ENCODE peak calls at places on chromosomes 7 and 10, in seven cellular contexts. N is IMR-90, B is neuronal stem cell, I is mesenchymal stem cell, U is H1, L is H9, W is trophoblast cell. Y is an unnamed sample.

GRCh38 chr7:2307690-2308107 is 6.5 kb downstream of the SNX8 start:
- DNase-seq in U (no peak), N (no peak), B (no peak), W (peak), I (no peak), L (no peak), Y (no peak)

GRCh38 chr7:123210986-123211385 is 11.2 kb upstream of the SLC13A1 start:
- DNase-seq in L (no peak), W (no peak), B (no peak), U (no peak), N (no peak), I (no peak), Y (peak)

GRCh38 chr10:68598978-68599753 is 39.0 kb downstream of the TET1 start:
- DNase-seq in L (peak), U (no peak), I (peak), N (peak), B (no peak), W (peak), Y (peak)

GRCh38 chr7:148983220-148984146 is 44.8 kb downstream of the PDIA4 start:
- DNase-seq in N (peak), I (peak), U (peak), W (peak), L (peak), B (peak), Y (peak)

GRCh38 chr10:84244651-84245270 is at the start of gene RGR:
- DNase-seq in W (no peak), U (no peak), N (no peak), L (no peak), I (no peak), B (peak), Y (no peak)

GRCh38 chr7:34011711-34012110 is 106.4 kb downstream of the BMPER start:
- DNase-seq in I (no peak), L (no peak), N (no peak), W (no peak), B (no peak), U (no peak), Y (no peak)

GRCh38 chr10:75111906-75112703 is 649 bp downstream of the SAMD8 start:
- DNase-seq in W (peak), U (no peak), B (peak), L (peak), N (peak), I (peak), Y (peak)

GRCh38 chr7:106679153-106679931 is 18.4 kb upstream of the CCDC71L start:
- DNase-seq in B (no peak), L (no peak), U (no peak), W (peak), N (peak), I (peak), Y (peak)

GRCh38 chr10:121159670-121160069 is 308.5 kb downstream of the WDR11 start:
- DNase-seq in U (no peak), N (no peak), W (no peak), L (no peak), I (no peak), B (no peak), Y (no peak)

GRCh38 chr7:111090834-111091233 is at the start of gene LRRN3:
- DNase-seq in N (peak), I (peak), U (no peak), W (peak), B (no peak), L (peak), Y (no peak)

GRCh38 chr7:6346581-6346980 is 74.2 kb upstream of the CYTH3 start:
- DNase-seq in U (no peak), N (no peak), L (peak), I (no peak), W (no peak), B (no peak), Y (peak)

GRCh38 chr7:69166979-69167516 is 431.2 kb upstream of the AUTS2 start:
- DNase-seq in U (no peak), B (no peak), N (no peak), L (no peak), W (no peak), I (no peak), Y (no peak)

GRCh38 chr10:23191764-23192395 is at the start of gene PTF1A:
- DNase-seq in L (peak), I (no peak), U (no peak), B (no peak), N (no peak), W (no peak), Y (no peak)

GRCh38 chr7:38310601-38311057 is 37.2 kb upstream of the TARP start:
- DNase-seq in B (no peak), N (no peak), U (no peak), I (peak), W (no peak), L (no peak), Y (no peak)

GRCh38 chr10:116723428-116724281 is 18.7 kb downstream of the HSPA12A start:
- DNase-seq in N (no peak), I (no peak), B (no peak), W (no peak), L (no peak), U (no peak), Y (no peak)

GRCh38 chr10:83897626-83898025 is 241.7 kb upstream of the GHITM start:
- DNase-seq in L (no peak), U (no peak), N (no peak), W (no peak), B (no peak), I (no peak), Y (peak)

GRCh38 chr7:36784991-36785940 is 61.0 kb upstream of the AOAH start:
- DNase-seq in N (no peak), U (no peak), I (no peak), B (no peak), W (peak), L (no peak), Y (no peak)

GRCh38 chr7:101882595-101883564 is 65.5 kb downstream of the CUX1 start:
- DNase-seq in W (peak), B (no peak), L (no peak), N (peak), I (peak), U (no peak), Y (peak)

GRCh38 chr10:15035385-15036301 is 8.1 kb upstream of the OLAH start:
- DNase-seq in I (peak), B (no peak), W (peak), N (peak), U (no peak), L (peak), Y (peak)

GRCh38 chr10:21264271-21264670 is 261.2 kb downstream of the SKIDA1 start:
- DNase-seq in W (peak), N (no peak), U (no peak), I (no peak), B (no peak), L (no peak), Y (no peak)

GRCh38 chr7:148480479-148481146 is 110.0 kb upstream of the C7orf33 start:
- DNase-seq in U (no peak), I (no peak), N (no peak), L (no peak), B (no peak), W (no peak), Y (peak)

GRCh38 chr10:34687434-34688205 is 127.5 kb downstream of the PARD3 start:
- DNase-seq in W (no peak), N (peak), L (no peak), I (peak), B (no peak), U (no peak), Y (no peak)

GRCh38 chr10:1063232-1063862 is 7.2 kb downstream of the WDR37 start:
- DNase-seq in W (no peak), N (no peak), I (no peak), U (no peak), B (no peak), L (no peak), Y (no peak)

GRCh38 chr10:132579027-132579859 is 41.7 kb downstream of the INPP5A start:
- DNase-seq in I (no peak), L (no peak), N (no peak), B (no peak), U (no peak), W (no peak), Y (no peak)

DNA sequence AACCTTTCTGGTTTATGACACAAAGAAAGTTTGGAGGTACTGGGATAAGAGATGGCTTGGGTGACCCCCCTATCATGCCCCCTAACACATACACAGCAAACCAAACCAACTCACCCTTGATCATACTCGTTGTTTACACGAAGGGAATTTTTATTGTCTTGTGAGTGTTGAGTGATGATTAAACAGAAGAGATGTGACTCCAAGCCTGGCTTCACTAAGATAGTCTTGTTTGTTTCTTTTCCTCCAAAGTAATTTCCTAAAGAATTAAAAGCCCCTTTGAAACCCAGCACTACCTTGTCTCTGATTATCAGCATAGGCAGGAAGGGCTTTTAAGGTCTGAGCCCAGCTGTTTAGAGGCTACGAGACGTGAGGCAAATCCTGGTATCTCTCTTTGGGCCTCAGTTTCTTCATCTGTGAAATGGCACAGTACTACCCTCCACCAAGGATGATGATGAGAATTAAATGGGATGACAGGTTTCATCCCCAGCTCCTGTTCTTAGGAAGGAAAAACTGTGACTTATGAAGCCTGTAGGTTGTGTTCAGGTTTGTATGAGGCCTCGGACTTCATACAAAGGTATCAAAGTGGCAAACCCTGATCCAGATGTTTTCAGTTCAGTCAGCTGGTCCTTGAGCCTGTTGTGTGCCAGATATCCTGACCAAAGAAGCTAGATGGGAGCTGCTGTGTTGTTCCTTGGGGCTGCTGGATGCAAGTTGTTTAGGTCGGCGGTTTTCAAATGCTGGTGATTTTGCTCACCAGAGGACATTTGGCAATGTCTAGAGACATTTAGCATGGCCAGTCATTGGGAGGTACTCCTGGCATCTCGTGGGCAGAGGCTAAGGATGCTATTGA is 51.8 kb downstream of the TCF7L2 start:
- DNase-seq in U (no peak), I (peak), B (no peak), L (no peak), W (no peak), N (no peak), Y (no peak)
- H2AK5ac ChIP-seq in U (no peak), I (no peak), B (no peak), L (no peak), W (no peak), N (no peak), Y (no peak)

GRCh38 chr10:72022228-72022627 is 58.0 kb downstream of the CHST3 start:
- DNase-seq in W (no peak), U (no peak), I (no peak), B (no peak), L (no peak), N (no peak), Y (no peak)

GRCh38 chr10:72025832-72026231 is 61.6 kb downstream of the CHST3 start:
- DNase-seq in L (no peak), U (no peak), N (no peak), W (no peak), B (no peak), I (no peak), Y (no peak)

GRCh38 chr10:72025400-72025799 is 61.2 kb downstream of the CHST3 start:
- DNase-seq in W (no peak), B (no peak), I (no peak), N (no peak), U (no peak), L (no peak), Y (no peak)

GRCh38 chr10:72026251-72026650 is 62.1 kb downstream of the CHST3 start:
- DNase-seq in N (peak), W (no peak), I (no peak), L (no peak), B (no peak), U (no peak), Y (no peak)

DNA sequence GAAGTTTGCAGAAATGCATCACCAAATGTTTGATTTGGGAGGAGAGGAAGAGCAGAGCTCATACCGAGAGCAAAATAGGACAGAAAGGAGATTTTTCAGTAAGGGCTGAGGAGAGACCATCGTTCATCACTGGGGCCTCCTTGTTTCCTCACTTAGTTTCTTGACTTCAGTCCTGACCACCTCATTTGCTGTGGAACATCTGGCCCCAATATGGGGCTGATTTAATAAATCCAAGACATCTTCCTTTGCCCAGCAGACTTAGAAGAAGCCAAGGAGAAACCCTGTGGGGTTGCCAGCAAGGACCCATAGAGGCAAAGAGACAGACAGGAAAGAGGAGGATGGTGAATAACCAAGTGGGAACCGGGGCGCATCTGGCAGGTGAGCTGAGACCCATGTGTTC is 60.4 kb downstream of the CHST3 start:
- DNase-seq in U (no peak), I (no peak), N (no peak), W (no peak), B (no peak), L (no peak), Y (no peak)
- H3K4ac ChIP-seq in U (no peak), I (no peak), N (no peak), W (no peak), B (no peak), L (no peak), Y (no peak)

GRCh38 chr7:132861424-132861823 is 220.5 kb downstream of the CHCHD3 start:
- DNase-seq in N (no peak), B (no peak), I (no peak), L (no peak), U (no peak), W (no peak), Y (no peak)

GRCh38 chr7:132861940-132862554 is 219.8 kb downstream of the CHCHD3 start:
- DNase-seq in I (no peak), W (no peak), U (no peak), L (no peak), N (no peak), B (no peak), Y (no peak)

GRCh38 chr7:132866551-132866950 is 215.3 kb downstream of the CHCHD3 start:
- DNase-seq in U (no peak), N (no peak), W (no peak), L (no peak), I (no peak), B (no peak), Y (no peak)

GRCh38 chr7:132865766-132866531 is 215.9 kb downstream of the CHCHD3 start:
- DNase-seq in N (peak), U (no peak), L (no peak), W (no peak), I (peak), B (no peak), Y (no peak)

DNA sequence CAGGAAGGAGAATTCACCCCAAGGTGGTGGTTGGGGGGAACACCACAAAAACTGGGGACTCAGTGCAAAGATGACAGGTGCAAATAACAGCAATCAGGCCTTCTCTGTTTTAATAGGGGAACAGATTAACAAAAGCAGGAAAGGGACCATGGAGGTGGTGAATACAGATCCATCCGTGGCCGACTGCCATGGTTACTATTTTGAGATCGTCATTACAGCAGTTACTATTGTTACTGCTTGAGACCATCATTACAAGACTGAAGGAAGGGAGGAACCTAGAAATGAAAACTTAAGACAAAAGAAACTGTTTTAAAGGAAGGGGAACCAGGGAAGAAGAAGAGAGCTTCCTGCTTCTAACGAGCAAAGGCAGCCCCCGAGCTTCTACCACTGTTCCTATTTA is 216.5 kb downstream of the CHCHD3 start:
- DNase-seq in U (no peak), L (no peak), N (no peak), B (no peak), I (no peak), W (no peak), Y (no peak)
- H3K27ac ChIP-seq in U (no peak), L (no peak), N (no peak), B (no peak), I (no peak), W (no peak), Y (no peak)

GRCh38 chr10:5999440-6000165 is 22.3 kb upstream of the IL15RA start:
- DNase-seq in U (no peak), B (no peak), W (no peak), I (no peak), N (no peak), L (no peak), Y (no peak)
- H2AK5ac ChIP-seq in U (no peak), B (no peak), W (no peak), I (no peak), N (no peak), L (no peak), Y (no peak)